ENCODE peak calls at places on chromosomes 13 and 19, in seven cellular contexts. U, B, K, O, A, M and S are unnamed samples. For H3K4me1, the result is how much of the 10 kb centered on the place peaks cover.

GRCh38 chr19:16386619-16387240 is 62.1 kb downstream of the KLF2 start:
- DNase-seq in U (no peak), B (peak), K (peak), O (peak), A (peak), M (no peak), S (peak)

GRCh38 chr19:44539236-44539819 is 9.9 kb upstream of the CEACAM20 start:
- DNase-seq in U (no peak), B (no peak), K (no peak), O (no peak), A (no peak), M (no peak), S (no peak)

GRCh38 chr13:21230516-21230915 is 54.1 kb downstream of the MRPL57 start:
- DNase-seq in U (peak), B (no peak), K (no peak), O (no peak), A (no peak), M (no peak), S (no peak)

GRCh38 chr19:49605605-49606004 is 14.6 kb downstream of the PRR12 start:
- DNase-seq in U (no peak), B (no peak), K (no peak), O (no peak), A (no peak), M (no peak), S (no peak)

GRCh38 chr13:24215732-24216131 is 55.2 kb downstream of the SPATA13 start:
- DNase-seq in U (no peak), B (peak), K (no peak), O (no peak), A (no peak), M (no peak), S (no peak)

GRCh38 chr13:32153056-32153455 is 121.5 kb downstream of the FRY start:
- DNase-seq in U (no peak), B (no peak), K (no peak), O (no peak), A (no peak), M (no peak), S (no peak)

GRCh38 chr19:7159105-7159933 is 89.8 kb downstream of the ZNF557 start:
- DNase-seq in U (no peak), B (peak), K (peak), O (no peak), A (no peak), M (peak), S (no peak)

GRCh38 chr19:8151499-8152035 is 2.2 kb upstream of the FBN3 start:
- DNase-seq in U (no peak), B (peak), K (no peak), O (no peak), A (no peak), M (no peak), S (no peak)

GRCh38 chr13:73952683-73953082 is 181.5 kb downstream of the KLF12 start:
- DNase-seq in U (no peak), B (no peak), K (no peak), O (no peak), A (no peak), M (no peak), S (no peak)

GRCh38 chr13:80529734-80530133 is 188.8 kb upstream of the SPRY2 start:
- DNase-seq in U (no peak), B (no peak), K (no peak), O (no peak), A (no peak), M (no peak), S (no peak)

GRCh38 chr19:40525234-40526051 is 51.2 kb upstream of the SHKBP1 start:
- DNase-seq in U (no peak), B (no peak), K (no peak), O (no peak), A (no peak), M (no peak), S (no peak)

GRCh38 chr19:40284251-40284500 is 969 bp downstream of the AKT2 start:
- DNase-seq in U (no peak), B (no peak), K (no peak), O (no peak), A (no peak), M (no peak), S (no peak)

GRCh38 chr13:62933809-62934208 is 1518.2 kb upstream of the PCDH20 start:
- DNase-seq in U (no peak), B (no peak), K (no peak), O (no peak), A (no peak), M (no peak), S (no peak)

GRCh38 chr13:21663197-21663596 is 7.7 kb upstream of the FGF9 start:
- DNase-seq in U (no peak), B (no peak), K (no peak), O (peak), A (no peak), M (no peak), S (no peak)

GRCh38 chr13:78409172-78409571 is 194.2 kb downstream of the POU4F1 start:
- DNase-seq in U (peak), B (no peak), K (no peak), O (no peak), A (no peak), M (no peak), S (no peak)

GRCh38 chr19:50877338-50877737 is 4.1 kb downstream of the KLK2 start:
- DNase-seq in U (no peak), B (no peak), K (no peak), O (no peak), A (no peak), M (no peak), S (no peak)

GRCh38 chr13:49995535-49996165 is 1.2 kb upstream of the TRIM13 start:
- DNase-seq in U (no peak), B (peak), K (no peak), O (no peak), A (no peak), M (no peak), S (no peak)

GRCh38 chr19:17348700-17349099 is 11.3 kb downstream of the GTPBP3 start:
- DNase-seq in U (no peak), B (no peak), K (no peak), O (no peak), A (peak), M (peak), S (peak)

GRCh38 chr19:43532571-43532961 is 422 bp upstream of the ZNF575 start:
- DNase-seq in U (no peak), B (peak), K (peak), O (no peak), A (peak), M (peak), S (peak)

GRCh38 chr13:20709782-20710181 is 6.3 kb downstream of the IL17D start:
- DNase-seq in U (no peak), B (no peak), K (no peak), O (no peak), A (no peak), M (no peak), S (no peak)

GRCh38 chr19:49801966-49802661 is 11.0 kb downstream of the FUZ start:
- DNase-seq in U (peak), B (peak), K (peak), O (peak), A (no peak), M (peak), S (no peak)

GRCh38 chr13:111153977-111154332 is 38.8 kb downstream of the ARHGEF7 start:
- DNase-seq in U (no peak), B (peak), K (peak), O (peak), A (peak), M (no peak), S (no peak)

GRCh38 chr13:93534181-93534700 is 307.6 kb downstream of the GPC6 start:
- DNase-seq in U (no peak), B (no peak), K (no peak), O (no peak), A (no peak), M (no peak), S (no peak)

GRCh38 chr19:49746206-49746958 is 16.7 kb downstream of the TSKS start:
- DNase-seq in U (no peak), B (peak), K (peak), O (peak), A (peak), M (peak), S (peak)

GRCh38 chr13:74839656-74840055 is 642.3 kb downstream of the TBC1D4 start:
- DNase-seq in U (no peak), B (no peak), K (no peak), O (no peak), A (no peak), M (no peak), S (no peak)

GRCh38 chr13:98297043-98297442 is 120.0 kb upstream of the RNF113B start:
- DNase-seq in U (no peak), B (no peak), K (no peak), O (no peak), A (no peak), M (no peak), S (no peak)

GRCh38 chr19:58561373-58562125 is 3.1 kb upstream of the UBE2M start:
- DNase-seq in U (no peak), B (no peak), K (no peak), O (no peak), A (no peak), M (no peak), S (peak)

GRCh38 chr13:98044301-98044700 is 90.8 kb downstream of the IPO5 start:
- DNase-seq in U (no peak), B (no peak), K (no peak), O (no peak), A (no peak), M (peak), S (no peak)

GRCh38 chr19:28020631-28021315 is 1192.2 kb downstream of the UQCRFS1 start:
- DNase-seq in U (peak), B (no peak), K (no peak), O (no peak), A (no peak), M (no peak), S (no peak)

GRCh38 chr13:68666774-68667397 is 1436.8 kb upstream of the PCDH9 start:
- DNase-seq in U (no peak), B (no peak), K (no peak), O (no peak), A (no peak), M (no peak), S (no peak)

GRCh38 chr13:97889803-97890202 is 63.7 kb upstream of the IPO5 start:
- DNase-seq in U (no peak), B (no peak), K (no peak), O (no peak), A (no peak), M (no peak), S (no peak)

GRCh38 chr13:94813920-94814500 is 101.7 kb upstream of the SOX21 start:
- DNase-seq in U (no peak), B (no peak), K (no peak), O (no peak), A (no peak), M (no peak), S (no peak)

GRCh38 chr19:46977548-46977947 is 42.1 kb upstream of the NPAS1 start:
- DNase-seq in U (no peak), B (no peak), K (no peak), O (no peak), A (no peak), M (no peak), S (peak)

GRCh38 chr19:11673608-11674041 is 65.1 kb downstream of the ZNF823 start:
- DNase-seq in U (no peak), B (peak), K (peak), O (peak), A (no peak), M (peak), S (peak)

GRCh38 chr19:48480151-48480475 is 10.9 kb downstream of the CYTH2 start:
- DNase-seq in U (no peak), B (peak), K (no peak), O (peak), A (no peak), M (peak), S (peak)

GRCh38 chr13:99373436-99373835 is 66.2 kb upstream of the GPR183 start:
- DNase-seq in U (no peak), B (no peak), K (no peak), O (peak), A (no peak), M (no peak), S (no peak)

GRCh38 chr19:19510432-19510831 is 4.9 kb downstream of the TSSK6 start:
- DNase-seq in U (no peak), B (no peak), K (no peak), O (no peak), A (no peak), M (no peak), S (no peak)

GRCh38 chr19:53982611-53983010 is 8.8 kb upstream of the CACNG6 start:
- DNase-seq in U (no peak), B (peak), K (no peak), O (no peak), A (peak), M (no peak), S (peak)

GRCh38 chr13:112012004-112012704 is 54.8 kb upstream of the SOX1 start:
- DNase-seq in U (no peak), B (peak), K (peak), O (no peak), A (no peak), M (no peak), S (peak)

DNA sequence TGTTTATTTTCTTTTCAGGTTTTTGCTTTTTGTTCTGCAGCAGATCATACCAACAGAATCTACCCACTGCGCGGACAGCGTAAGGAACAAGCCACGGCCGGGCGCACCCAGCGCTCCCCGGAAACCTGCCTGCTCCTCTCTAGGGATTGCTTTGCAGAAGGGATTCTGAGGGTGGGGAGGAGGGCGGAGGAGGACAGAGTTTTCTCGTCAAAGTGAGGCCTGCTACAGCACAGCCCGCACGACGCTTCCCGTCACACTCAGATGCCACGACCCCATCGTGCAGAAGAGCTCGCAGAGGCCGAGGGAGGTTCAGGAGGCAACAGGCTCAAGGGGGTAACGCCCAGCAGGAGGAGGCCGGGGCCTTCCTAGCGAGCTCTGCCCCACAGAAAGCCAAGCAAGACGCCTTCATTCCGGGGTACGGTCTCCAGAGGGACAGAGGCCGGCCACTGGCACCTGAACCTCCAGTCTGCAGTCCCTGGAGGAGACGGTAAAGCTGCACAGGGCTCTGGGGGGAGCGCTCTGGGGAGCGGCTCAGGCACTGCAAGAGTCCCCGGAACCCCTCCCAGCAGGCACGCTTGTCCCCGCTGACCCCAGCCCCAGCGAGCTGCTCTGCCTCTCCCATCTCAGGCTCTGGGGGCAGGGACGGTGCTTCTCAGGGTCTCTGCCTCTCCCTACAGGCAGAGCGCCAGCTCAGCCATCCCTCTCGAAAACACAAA is 6.9 kb downstream of the REXO1 start:
- DNase-seq in U (no peak), B (no peak), K (no peak), O (no peak), A (no peak), M (no peak), S (no peak)
- H3K4me1 ChIP-seq in U (half or more), B (half or more), K (under half), O (half or more), A (under half), M (under half), S (half or more)

DNA sequence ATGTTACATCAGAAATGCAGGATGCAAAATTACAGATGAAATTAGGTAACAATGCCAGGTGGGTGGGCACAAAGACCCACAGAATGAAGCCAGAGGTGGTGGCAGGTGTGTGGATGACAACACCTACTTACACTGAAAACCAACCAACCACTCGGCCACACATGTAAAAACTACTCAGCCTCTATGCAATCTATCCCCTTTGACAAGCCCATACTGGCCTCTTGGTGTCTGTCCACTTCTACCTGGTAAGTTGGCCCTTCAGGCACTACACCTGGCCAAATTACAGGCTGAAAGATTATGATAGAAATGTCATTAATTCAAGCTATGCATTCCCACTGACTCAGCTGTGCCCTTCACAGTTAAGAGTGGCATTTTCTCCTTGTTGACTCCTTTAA is 50.0 kb downstream of the BRD4 start:
- DNase-seq in U (no peak), B (no peak), K (no peak), O (no peak), A (no peak), M (no peak), S (peak)
- H3K4me1 ChIP-seq in U (half or more), B (half or more), K (half or more), O (half or more), A (half or more), M (under half), S (half or more)

DNA sequence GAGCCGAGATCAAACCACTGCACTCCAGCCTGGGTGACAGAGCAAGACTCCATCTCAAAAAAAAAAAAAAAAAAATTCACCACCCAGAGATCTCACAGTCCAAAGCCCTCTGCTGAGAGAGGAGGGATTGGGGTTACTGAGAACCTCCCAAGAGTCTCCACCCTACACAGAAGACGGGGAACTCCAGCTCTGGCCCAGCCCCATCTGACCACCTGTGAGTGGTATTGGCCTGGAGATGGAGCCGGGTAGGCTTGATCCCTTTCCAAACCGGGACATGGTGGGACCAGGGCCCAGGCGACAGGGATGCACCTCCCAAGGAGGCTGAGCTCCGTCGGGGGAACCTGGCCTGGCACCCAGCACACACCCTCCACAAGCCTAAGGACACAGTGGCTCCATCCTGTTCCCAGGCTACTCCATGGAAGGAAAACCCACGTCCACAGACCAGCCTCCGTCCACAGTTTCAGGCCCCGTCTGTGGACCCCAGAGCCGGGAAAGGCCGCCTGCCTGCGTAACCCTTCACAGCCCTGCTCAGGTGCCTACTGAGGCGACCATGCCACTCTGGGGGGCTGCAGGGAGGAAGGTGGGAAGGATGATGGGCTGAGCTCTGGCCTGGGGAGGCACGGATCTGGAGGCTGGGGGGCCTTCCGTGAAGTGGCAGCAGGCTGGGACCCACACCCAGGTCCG is 1.8 kb downstream of the TMEM259 start:
- DNase-seq in U (no peak), B (no peak), K (no peak), O (no peak), A (no peak), M (no peak), S (peak)
- H3K4me1 ChIP-seq in U (half or more), B (half or more), K (under half), O (half or more), A (under half), M (under half), S (half or more)

GRCh38 chr19:13844130-13844631 is 32.8 kb upstream of the NANOS3 start:
- DNase-seq in U (no peak), B (no peak), K (no peak), O (no peak), A (no peak), M (no peak), S (peak)

GRCh38 chr19:13848811-13849241 is 28.1 kb upstream of the NANOS3 start:
- DNase-seq in U (no peak), B (no peak), K (no peak), O (no peak), A (no peak), M (no peak), S (no peak)

GRCh38 chr19:13847033-13847899 is 29.7 kb upstream of the NANOS3 start:
- DNase-seq in U (peak), B (peak), K (peak), O (peak), A (no peak), M (peak), S (peak)

GRCh38 chr19:13847900-13848677 is 28.8 kb upstream of the NANOS3 start:
- DNase-seq in U (no peak), B (no peak), K (no peak), O (no peak), A (no peak), M (no peak), S (no peak)

GRCh38 chr19:13846533-13847032 is 30.4 kb upstream of the NANOS3 start:
- DNase-seq in U (no peak), B (peak), K (peak), O (peak), A (peak), M (peak), S (peak)
- H3K4me1 ChIP-seq in U (half or more), B (half or more), K (under half), O (half or more), A (half or more), M (under half), S (half or more)

GRCh38 chr19:38648789-38649304 is 1.4 kb downstream of the ACTN4 start:
- DNase-seq in U (no peak), B (no peak), K (no peak), O (no peak), A (no peak), M (no peak), S (no peak)

GRCh38 chr19:38650180-38650775 is 2.8 kb downstream of the ACTN4 start:
- DNase-seq in U (no peak), B (no peak), K (no peak), O (peak), A (no peak), M (no peak), S (no peak)

GRCh38 chr19:38653028-38653571 is 5.7 kb downstream of the ACTN4 start:
- DNase-seq in U (no peak), B (peak), K (no peak), O (peak), A (no peak), M (no peak), S (no peak)

GRCh38 chr19:38649305-38650179 is 2.1 kb downstream of the ACTN4 start:
- DNase-seq in U (no peak), B (peak), K (peak), O (peak), A (peak), M (no peak), S (peak)

GRCh38 chr19:38650911-38651584 is 3.6 kb downstream of the ACTN4 start:
- DNase-seq in U (no peak), B (peak), K (no peak), O (no peak), A (no peak), M (no peak), S (no peak)
- H3K4me1 ChIP-seq in U (half or more), B (half or more), K (half or more), O (half or more), A (half or more), M (under half), S (half or more)

GRCh38 chr13:113456116-113456702 is 2.9 kb upstream of the ADPRHL1 start:
- DNase-seq in U (no peak), B (no peak), K (no peak), O (no peak), A (no peak), M (no peak), S (no peak)
- H3K4me1 ChIP-seq in U (under half), B (under half), K (under half), O (under half), A (under half), M (under half), S (under half)